ENCODE peak calls at places on chromosomes 6 and 20, in seven cellular contexts. E is sciatic nerve; G is keratinocyte; B is GDM1; Q is CD8-positive, alpha-beta memory T cell; D is fibroblast of the aortic adventitia; J is T-helper 17 cell. O is an unnamed sample.

GRCh38 chr6:93721386-93722048 is 302.2 kb upstream of the EPHA7 start:
- DNase-seq in G (no peak), E (no peak), D (peak; percentile 46), Q (no peak), B (no peak), J (no peak), O (peak; percentile 17)

GRCh38 chr6:82458147-82458546 is 94.5 kb downstream of the TPBG start:
- DNase-seq in J (no peak), B (no peak), D (no peak), E (no peak), G (peak; percentile 98), Q (no peak), O (no peak)

GRCh38 chr6:130434174-130434873 is 68.5 kb downstream of the TMEM200A start:
- DNase-seq in B (no peak), D (peak; percentile 63), Q (no peak), E (no peak), J (no peak), G (no peak), O (no peak)

GRCh38 chr6:51704932-51705540 is 382.4 kb downstream of the PKHD1 start:
- DNase-seq in B (no peak), G (no peak), D (no peak), J (no peak), Q (no peak), E (no peak), O (no peak)

GRCh38 chr6:121645100-121645745 is 209.8 kb downstream of the GJA1 start:
- DNase-seq in E (no peak), D (no peak), B (peak; percentile 77), J (no peak), G (no peak), Q (no peak), O (no peak)

GRCh38 chr6:108423982-108424695 is 129.3 kb downstream of the AFG1L start:
- DNase-seq in G (no peak), E (no peak), D (peak; percentile 14), Q (no peak), J (no peak), B (no peak), O (no peak)

GRCh38 chr20:11204926-11205768 is 531.3 kb upstream of the JAG1 start:
- DNase-seq in E (peak; percentile 69), B (peak; percentile 54), J (no peak), D (peak; percentile 79), G (peak; percentile 48), Q (no peak), O (peak; percentile 65)

GRCh38 chr6:2695464-2696095 is 55.1 kb downstream of the MYLK4 start:
- DNase-seq in E (no peak), J (no peak), G (no peak), B (peak; percentile 13), Q (no peak), D (peak; percentile 70), O (peak; percentile 6)

GRCh38 chr6:89368107-89368506 is 15.6 kb upstream of the UBE2J1 start:
- DNase-seq in Q (peak; percentile 36), J (peak; percentile 57), E (peak; percentile 80), B (no peak), D (peak; percentile 71), G (no peak), O (peak; percentile 64)

GRCh38 chr6:74574794-74575193 is 631.1 kb downstream of the COL12A1 start:
- DNase-seq in Q (no peak), D (peak; percentile 15), J (no peak), B (no peak), E (no peak), G (no peak), O (no peak)

GRCh38 chr20:45833030-45833882 is at the start of gene SNX21:
- DNase-seq in D (peak; percentile 97), E (peak; percentile 92), J (no peak), G (no peak), B (no peak), Q (peak; percentile 17), O (peak; percentile 73)

GRCh38 chr6:135830971-135831370 is 20.5 kb upstream of the PDE7B start:
- DNase-seq in D (no peak), B (no peak), E (no peak), J (no peak), G (no peak), Q (no peak), O (no peak)

GRCh38 chr6:15663057-15663638 is 320 bp upstream of the DTNBP1 start:
- DNase-seq in Q (no peak), E (no peak), D (peak; percentile 53), G (no peak), B (peak; percentile 77), J (no peak), O (peak; percentile 88)

GRCh38 chr20:19120569-19120968 is 91.9 kb upstream of the SLC24A3 start:
- DNase-seq in D (no peak), J (no peak), E (no peak), Q (no peak), G (no peak), B (no peak), O (no peak)

GRCh38 chr20:58646703-58647102 is 4.4 kb upstream of the STX16 start:
- DNase-seq in Q (no peak), G (no peak), E (no peak), D (no peak), B (no peak), J (no peak), O (no peak)

GRCh38 chr6:17705778-17706579 is 746 bp downstream of the NUP153 start:
- DNase-seq in J (peak; percentile 76), D (peak; percentile 56), B (peak; percentile 79), Q (peak; percentile 77), G (no peak), E (peak; percentile 80), O (peak; percentile 31)

GRCh38 chr6:163779727-163780284 is 365.3 kb downstream of the QKI start:
- DNase-seq in G (no peak), B (no peak), J (no peak), E (no peak), D (no peak), Q (no peak), O (no peak)

GRCh38 chr6:81793811-81794210 is 41.3 kb upstream of the TENT5A start:
- DNase-seq in Q (no peak), J (no peak), B (no peak), D (peak; percentile 19), E (no peak), G (no peak), O (no peak)

GRCh38 chr20:46350201-46350985 is 42.1 kb upstream of the CDH22 start:
- DNase-seq in B (peak; percentile 54), G (no peak), E (no peak), D (peak; percentile 83), Q (no peak), J (no peak), O (peak; percentile 7)

GRCh38 chr6:34138924-34139323 is 7.0 kb downstream of the GRM4 start:
- DNase-seq in J (no peak), B (no peak), G (no peak), E (no peak), D (no peak), Q (no peak), O (no peak)

GRCh38 chr6:122207794-122208193 is 191.7 kb upstream of the HSF2 start:
- DNase-seq in E (no peak), G (no peak), B (no peak), D (peak; percentile 26), Q (no peak), J (no peak), O (no peak)

GRCh38 chr6:70413829-70414494 is 654 bp downstream of the FAM135A start:
- DNase-seq in E (no peak), D (peak; percentile 10), J (no peak), B (peak; percentile 54), Q (no peak), G (no peak), O (peak; percentile 42)

GRCh38 chr6:133921249-133921859 is 31.7 kb upstream of the TBPL1 start:
- DNase-seq in E (peak; percentile 89), D (peak; percentile 89), B (peak; percentile 59), J (peak; percentile 61), G (no peak), Q (peak; percentile 53), O (peak; percentile 86)

GRCh38 chr20:29297411-29298270 is 1959.8 kb upstream of the DEFB115 start:
- DNase-seq in E (peak; percentile 46), G (no peak), B (no peak), D (no peak), J (no peak), Q (no peak), O (no peak)

GRCh38 chr6:33691456-33692077 is 19.9 kb downstream of the UQCC2 start:
- DNase-seq in G (no peak), J (no peak), B (no peak), Q (no peak), E (no peak), D (no peak), O (no peak)

GRCh38 chr6:43076093-43076927 is at the start of gene PTK7:
- DNase-seq in G (no peak), B (peak; percentile 79), Q (no peak), E (peak; percentile 64), D (peak; percentile 45), J (no peak), O (no peak)

GRCh38 chr20:53950031-53950430 is 120.4 kb downstream of the BCAS1 start:
- DNase-seq in Q (no peak), E (no peak), B (no peak), J (no peak), G (no peak), D (peak; percentile 32), O (no peak)

GRCh38 chr6:52622810-52623209 is 46.0 kb upstream of the TRAM2 start:
- DNase-seq in B (no peak), G (no peak), D (no peak), J (no peak), Q (no peak), E (no peak), O (no peak)

GRCh38 chr6:10382322-10382721 is 32.6 kb downstream of the TFAP2A start:
- DNase-seq in B (no peak), D (no peak), J (no peak), E (no peak), Q (no peak), G (no peak), O (no peak)

GRCh38 chr6:33172307-33173227 is 19.7 kb downstream of the COL11A2 start:
- DNase-seq in D (peak; percentile 46), E (no peak), Q (no peak), J (no peak), B (no peak), G (no peak), O (no peak)

O was measured in midbrain.